ENCODE peak calls at places on chromosomes 1 and 21, in nine cellular contexts. T, Y, B, W, Z, N, K, I and U are unnamed samples.

GRCh38 chr1:2529776-2530500 is at the start of gene HES5:
- DNase-seq in T (no peak), Y (no peak), B (no peak), W (peak), Z (no peak), N (peak), K (peak), I (no peak), U (peak)

GRCh38 chr1:245234217-245235120 is 79.7 kb downstream of the KIF26B start:
- DNase-seq in T (no peak), Y (no peak), B (no peak), W (no peak), Z (no peak), N (no peak), K (no peak), I (no peak), U (peak)

GRCh38 chr1:70685300-70686286 is 274.5 kb downstream of the CTH start:
- DNase-seq in T (no peak), Y (peak), B (peak), W (peak), Z (peak), N (peak), K (peak), I (peak), U (peak)

GRCh38 chr1:46494910-46495309 is 5.3 kb downstream of the DMBX1 start:
- DNase-seq in T (peak), Y (no peak), B (no peak), W (no peak), Z (no peak), N (no peak), K (no peak), I (no peak), U (no peak)

GRCh38 chr1:48495911-48496310 is 23.9 kb upstream of the SPATA6 start:
- DNase-seq in T (no peak), Y (no peak), B (no peak), W (no peak), Z (no peak), N (no peak), K (no peak), I (no peak), U (no peak)

GRCh38 chr1:64466033-64466432 is 3.9 kb upstream of the CACHD1 start:
- DNase-seq in T (no peak), Y (no peak), B (no peak), W (no peak), Z (no peak), N (no peak), K (no peak), I (no peak), U (no peak)

GRCh38 chr1:222880586-222880985 is 65.7 kb downstream of the DISP1 start:
- DNase-seq in T (no peak), Y (no peak), B (no peak), W (no peak), Z (no peak), N (no peak), K (no peak), I (no peak), U (no peak)

GRCh38 chr1:167227934-167228378 is 7.3 kb downstream of the POU2F1 start:
- DNase-seq in T (no peak), Y (no peak), B (no peak), W (no peak), Z (no peak), N (no peak), K (no peak), I (no peak), U (peak)

GRCh38 chr1:206094024-206094423 is 23.2 kb downstream of the AVPR1B start:
- DNase-seq in T (no peak), Y (no peak), B (no peak), W (no peak), Z (no peak), N (no peak), K (no peak), I (no peak), U (no peak)

GRCh38 chr1:233412812-233413211 is 85.3 kb downstream of the MAP3K21 start:
- DNase-seq in T (no peak), Y (no peak), B (no peak), W (no peak), Z (no peak), N (no peak), K (no peak), I (no peak), U (no peak)

GRCh38 chr1:67847466-67847865 is 14.2 kb upstream of the GNG12 start:
- DNase-seq in T (no peak), Y (no peak), B (no peak), W (no peak), Z (no peak), N (no peak), K (no peak), I (no peak), U (no peak)

GRCh38 chr1:64121766-64122385 is 81.5 kb upstream of the UBE2U start:
- DNase-seq in T (no peak), Y (no peak), B (no peak), W (no peak), Z (no peak), N (no peak), K (no peak), I (no peak), U (no peak)

GRCh38 chr1:54808443-54809207 is 7.5 kb upstream of the TTC22 start:
- DNase-seq in T (no peak), Y (peak), B (no peak), W (peak), Z (no peak), N (peak), K (no peak), I (no peak), U (no peak)

GRCh38 chr1:7298749-7299151 is 472.3 kb upstream of the VAMP3 start:
- DNase-seq in T (no peak), Y (no peak), B (peak), W (no peak), Z (no peak), N (no peak), K (no peak), I (no peak), U (no peak)

GRCh38 chr1:983736-984475 is 2.0 kb upstream of the PERM1 start:
- DNase-seq in T (peak), Y (no peak), B (no peak), W (peak), Z (no peak), N (peak), K (peak), I (no peak), U (peak)

GRCh38 chr1:145985502-145986439 is 10.6 kb downstream of the TXNIP start:
- DNase-seq in T (no peak), Y (peak), B (no peak), W (peak), Z (no peak), N (no peak), K (no peak), I (no peak), U (peak)

DNA sequence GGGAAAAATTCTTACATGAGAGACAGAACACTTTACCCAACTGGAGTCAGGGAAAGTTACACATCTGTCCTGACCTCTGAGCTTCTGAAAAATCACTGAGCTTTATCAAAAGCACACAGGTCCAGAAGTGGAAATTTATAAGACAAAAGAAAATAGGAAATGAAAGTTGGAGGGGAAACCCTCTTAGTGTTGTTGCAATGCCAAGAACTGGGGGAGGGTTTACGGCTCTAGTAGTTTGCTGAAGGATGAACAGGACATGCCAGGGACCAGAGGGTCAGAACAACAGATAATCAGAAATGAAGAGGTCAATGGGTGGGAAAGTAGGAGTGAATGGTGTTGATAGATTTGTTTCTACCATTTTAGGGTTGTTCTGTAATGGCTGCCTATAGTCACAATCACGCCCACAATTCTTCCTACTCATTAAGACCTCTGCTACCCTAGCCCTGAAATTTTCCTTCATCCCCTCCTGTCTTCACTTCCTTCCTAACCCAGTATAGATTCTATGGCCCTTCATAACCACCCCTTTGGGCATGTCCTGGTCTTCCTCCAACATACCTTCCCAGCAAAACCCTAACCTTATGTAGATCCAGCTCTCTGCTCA is 30.3 kb upstream of the FMOD start:
- DNase-seq in T (no peak), Y (no peak), B (no peak), W (no peak), Z (no peak), N (no peak), K (no peak), I (no peak), U (no peak)
- TF ChIP-seq POLR2AphosphoS5 in T (no peak), Y (no peak), B (no peak), W (no peak), Z (no peak), N (no peak), K (no peak), I (no peak), U (no peak)

DNA sequence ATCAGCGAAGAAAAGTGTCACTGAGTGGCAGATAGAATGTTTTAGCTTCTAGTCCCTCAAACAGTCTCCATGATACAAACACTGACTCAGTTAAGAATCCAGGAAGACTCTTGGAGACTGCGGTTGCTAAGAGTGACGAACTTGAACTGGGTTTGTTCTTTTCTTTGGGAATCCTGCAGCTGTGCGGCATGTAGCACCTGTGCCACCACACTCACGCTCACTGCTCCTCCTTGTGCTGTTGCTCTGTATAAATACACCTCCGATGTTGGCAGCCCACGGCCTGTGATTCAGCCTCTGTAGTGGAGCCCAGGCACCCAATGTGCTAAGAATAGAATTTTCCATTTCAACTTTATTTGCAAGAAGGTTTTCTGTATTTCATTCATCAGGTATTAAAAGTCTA is 5.5 kb upstream of the PPIE start:
- DNase-seq in T (no peak), Y (no peak), B (no peak), W (no peak), Z (no peak), N (no peak), K (no peak), I (no peak), U (no peak)
- H3K4me3 ChIP-seq in T (no peak), Y (no peak), B (no peak), W (no peak), Z (no peak), N (no peak), K (no peak), I (no peak), U (no peak)

GRCh38 chr21:43365611-43366426 is 61.1 kb downstream of the SIK1 start:
- DNase-seq in T (no peak), Y (no peak), B (no peak), W (no peak), Z (no peak), N (no peak), K (no peak), I (no peak), U (no peak)
- TF ChIP-seq POLR2AphosphoS5 in T (peak), Y (no peak), B (no peak), W (no peak), Z (no peak), N (no peak), K (no peak), I (no peak), U (no peak)

DNA sequence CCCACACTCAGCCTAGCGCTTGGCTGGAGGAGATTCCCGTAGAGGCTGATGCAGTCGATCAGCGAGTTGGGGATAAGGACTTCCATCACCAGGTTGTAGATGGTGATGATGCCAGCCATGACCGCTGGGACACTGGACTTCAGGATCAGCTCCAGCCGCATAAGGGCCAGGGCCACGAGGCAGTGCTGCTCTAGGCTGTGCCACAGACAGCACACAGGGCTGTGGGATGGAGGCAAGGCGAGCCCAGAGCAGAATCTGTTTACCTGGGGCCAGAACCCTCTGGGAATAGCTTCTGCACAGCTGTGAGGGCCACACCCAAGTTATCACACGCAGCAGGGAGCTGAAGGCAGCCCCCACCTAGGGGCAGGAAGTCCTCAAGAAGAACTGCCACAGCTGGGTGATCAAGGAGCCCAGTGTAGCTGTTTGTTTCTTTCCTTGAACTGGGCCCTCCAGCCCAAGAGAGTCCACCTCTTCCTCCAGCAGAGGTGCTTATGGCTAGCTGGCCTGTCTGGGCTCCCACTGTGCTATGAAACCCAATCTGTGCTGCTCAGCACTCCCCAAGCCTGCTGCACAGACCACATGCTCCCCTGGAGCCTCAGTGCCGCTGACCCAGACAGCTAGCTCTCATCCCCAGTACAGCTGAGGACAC is 6.2 kb downstream of the SLC2A1 start:
- DNase-seq in T (peak), Y (no peak), B (no peak), W (no peak), Z (no peak), N (peak), K (peak), I (no peak), U (no peak)
- H3K4me3 ChIP-seq in T (no peak), Y (peak), B (no peak), W (no peak), Z (no peak), N (no peak), K (no peak), I (no peak), U (no peak)

GRCh38 chr1:41514381-41514780 is 29.9 kb upstream of the EDN2 start:
- DNase-seq in T (no peak), Y (no peak), B (no peak), W (peak), Z (no peak), N (peak), K (no peak), I (no peak), U (no peak)

GRCh38 chr1:41517039-41517438 is 32.6 kb upstream of the EDN2 start:
- DNase-seq in T (no peak), Y (no peak), B (no peak), W (no peak), Z (no peak), N (no peak), K (no peak), I (no peak), U (no peak)

GRCh38 chr1:41515131-41515678 is 30.7 kb upstream of the EDN2 start:
- DNase-seq in T (no peak), Y (no peak), B (no peak), W (peak), Z (peak), N (peak), K (no peak), I (no peak), U (peak)

GRCh38 chr1:41515778-41516167 is 31.3 kb upstream of the EDN2 start:
- DNase-seq in T (no peak), Y (no peak), B (no peak), W (no peak), Z (no peak), N (no peak), K (no peak), I (no peak), U (no peak)

DNA sequence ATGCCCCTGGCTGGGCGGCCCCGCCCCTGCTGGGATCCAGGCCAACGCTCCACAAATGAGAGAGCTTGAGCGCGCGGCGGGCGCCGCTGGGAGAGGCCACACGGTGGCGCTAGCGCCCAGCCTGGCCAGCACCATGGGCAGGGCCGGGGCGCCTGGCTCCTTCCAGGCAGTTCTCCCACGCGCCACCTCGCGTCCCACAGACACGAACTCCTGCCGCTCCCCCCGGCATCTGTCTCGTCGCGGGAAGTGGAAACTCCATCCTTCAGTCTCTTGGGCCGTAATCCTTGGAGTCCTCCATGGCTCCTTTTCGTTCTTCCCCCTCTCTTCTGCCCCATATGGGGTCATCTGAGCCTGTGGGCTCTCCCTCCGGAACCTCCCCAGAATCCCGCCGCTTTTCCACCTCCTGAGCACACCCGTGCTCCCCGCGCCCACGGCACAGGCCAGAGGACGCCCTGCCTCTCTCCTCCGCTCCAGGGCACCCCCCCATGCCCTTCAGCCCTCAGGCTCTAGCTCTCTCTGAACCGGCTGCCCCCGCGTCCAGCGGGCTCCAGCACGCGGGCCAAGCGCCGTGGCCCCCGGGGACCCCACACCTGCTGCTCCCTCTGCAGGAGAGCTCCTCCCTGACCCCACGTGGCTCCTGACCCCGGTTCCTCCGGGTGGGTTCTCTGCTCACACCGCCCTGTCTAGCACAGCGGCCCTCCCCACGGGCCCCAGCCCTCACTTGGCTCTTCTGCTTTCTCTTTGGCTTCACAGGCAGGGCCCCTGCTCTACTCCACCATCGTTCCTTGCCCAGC is 31.9 kb upstream of the EDN2 start:
- DNase-seq in T (peak), Y (peak), B (no peak), W (peak), Z (peak), N (peak), K (peak), I (peak), U (peak)
- TF ChIP-seq POLR2AphosphoS5 in T (peak), Y (peak), B (no peak), W (peak), Z (no peak), N (no peak), K (no peak), I (peak), U (no peak)

GRCh38 chr1:207666342-207666741 is 21.4 kb downstream of the CR1L start:
- DNase-seq in T (no peak), Y (no peak), B (no peak), W (no peak), Z (no peak), N (no peak), K (no peak), I (no peak), U (no peak)

GRCh38 chr1:207672525-207673130 is 27.7 kb downstream of the CR1L start:
- DNase-seq in T (no peak), Y (no peak), B (no peak), W (peak), Z (no peak), N (peak), K (peak), I (peak), U (peak)

GRCh38 chr1:207670192-207670591 is 25.3 kb downstream of the CR1L start:
- DNase-seq in T (no peak), Y (no peak), B (no peak), W (no peak), Z (no peak), N (no peak), K (no peak), I (no peak), U (no peak)

GRCh38 chr1:207670997-207671396 is 26.1 kb downstream of the CR1L start:
- DNase-seq in T (no peak), Y (no peak), B (no peak), W (no peak), Z (no peak), N (no peak), K (no peak), I (no peak), U (no peak)

DNA sequence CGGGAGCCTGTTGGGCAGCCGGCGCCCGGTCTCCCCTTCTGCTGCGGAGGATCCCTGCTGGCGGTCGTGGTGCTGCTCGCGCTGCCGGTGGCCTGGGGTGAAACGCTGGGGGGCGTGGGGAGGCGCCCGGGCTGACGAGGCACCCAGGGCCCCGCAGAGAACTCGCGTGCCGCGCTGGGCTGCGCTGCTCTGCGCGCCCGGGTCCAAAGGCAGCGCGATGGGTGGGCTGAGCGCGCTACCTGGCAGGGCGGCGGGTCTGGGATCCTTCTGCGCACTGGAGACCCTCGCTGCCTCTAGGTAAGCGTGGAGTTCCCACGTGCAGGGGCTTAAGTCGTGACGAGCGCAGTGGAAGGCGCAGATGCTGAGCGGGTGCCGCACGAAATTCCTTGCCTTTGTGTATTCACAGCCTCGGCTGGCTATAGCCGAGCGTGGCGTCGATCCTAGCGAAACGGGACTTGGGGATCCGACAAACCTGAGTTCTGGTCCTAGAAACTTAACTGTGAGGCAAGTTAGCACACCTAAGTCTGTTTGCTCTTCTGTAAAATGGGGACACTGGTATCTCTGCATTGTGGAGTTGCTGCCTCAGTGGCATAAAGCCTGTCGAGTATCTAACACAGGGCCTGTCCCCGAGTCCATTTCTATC is 24.7 kb downstream of the CR1L start:
- DNase-seq in T (no peak), Y (no peak), B (no peak), W (no peak), Z (no peak), N (no peak), K (no peak), I (no peak), U (no peak)
- H3K4me3 ChIP-seq in T (peak), Y (peak), B (no peak), W (no peak), Z (no peak), N (no peak), K (no peak), I (no peak), U (peak)

GRCh38 chr21:28419110-28419509 is 573.6 kb downstream of the LTN1 start:
- DNase-seq in T (no peak), Y (no peak), B (no peak), W (no peak), Z (no peak), N (no peak), K (no peak), I (no peak), U (no peak)

GRCh38 chr21:28426545-28426944 is 566.1 kb downstream of the LTN1 start:
- DNase-seq in T (no peak), Y (no peak), B (no peak), W (no peak), Z (no peak), N (no peak), K (no peak), I (no peak), U (no peak)

GRCh38 chr21:28423521-28423920 is 569.2 kb downstream of the LTN1 start:
- DNase-seq in T (no peak), Y (no peak), B (no peak), W (no peak), Z (no peak), N (no peak), K (no peak), I (no peak), U (no peak)

GRCh38 chr21:28419811-28420210 is 572.9 kb downstream of the LTN1 start:
- DNase-seq in T (no peak), Y (no peak), B (no peak), W (no peak), Z (no peak), N (no peak), K (no peak), I (no peak), U (no peak)

GRCh38 chr21:28421716-28422480 is 570.8 kb downstream of the LTN1 start:
- DNase-seq in T (no peak), Y (no peak), B (no peak), W (no peak), Z (no peak), N (no peak), K (no peak), I (no peak), U (no peak)
- TF ChIP-seq POLR2AphosphoS5 in T (no peak), Y (no peak), B (no peak), W (peak), Z (no peak), N (no peak), K (no peak), I (no peak), U (no peak)